ENCODE peak calls at places on chromosomes 2 and 18, in ten cellular contexts. F is effector CD4-positive, alpha-beta T cell; S is amniotic stem cell; M is Caki2; I is GM18507; O is NCI-H1092; N is H4; A is AG04450; D is COR-L47; Q is anterior cingulate cortex. R is an unnamed sample.

GRCh38 chr2:16218651-16219050 is 278.3 kb downstream of the MYCN start:
- DNase-seq in D (no peak), A (no peak), Q (no peak), M (no peak), O (no peak), S (no peak), N (no peak), F (no peak), I (no peak), R (no peak)

GRCh38 chr2:178012639-178013038 is 59.9 kb downstream of the PDE11A start:
- DNase-seq in Q (no peak), S (no peak), M (no peak), O (no peak), D (no peak), I (no peak), N (no peak), F (no peak), A (no peak), R (no peak)

GRCh38 chr2:237171895-237172294 is 86.2 kb downstream of the COPS8 start:
- DNase-seq in M (no peak), I (no peak), O (no peak), N (no peak), F (no peak), Q (no peak), A (no peak), D (no peak), S (no peak), R (no peak)

GRCh38 chr2:120177011-120177621 is 46.1 kb downstream of the TMEM185B start:
- DNase-seq in I (peak; percentile 75), F (peak; percentile 67), N (no peak), O (no peak), S (no peak), M (no peak), Q (no peak), D (no peak), A (no peak), R (peak; percentile 56)

GRCh38 chr2:172836386-172837200 is 100.9 kb downstream of the RAPGEF4 start:
- DNase-seq in A (no peak), I (no peak), F (no peak), Q (no peak), D (peak; percentile 12), N (peak; percentile 77), M (peak; percentile 68), O (no peak), S (no peak), R (no peak)

GRCh38 chr18:12028674-12029073 is 47.4 kb downstream of the IMPA2 start:
- DNase-seq in O (peak; percentile 4), M (no peak), S (no peak), D (peak; percentile 58), N (no peak), I (no peak), F (no peak), A (no peak), Q (no peak), R (no peak)

GRCh38 chr2:57881998-57882884 is 164.4 kb upstream of the VRK2 start:
- DNase-seq in N (peak; percentile 56), D (no peak), M (peak; percentile 97), A (no peak), Q (no peak), I (no peak), F (no peak), S (no peak), O (no peak), R (no peak)

GRCh38 chr2:1739961-1740713 is 4.2 kb downstream of the PXDN start:
- DNase-seq in O (no peak), Q (no peak), D (no peak), F (no peak), A (no peak), M (no peak), I (no peak), N (no peak), S (no peak), R (no peak)

GRCh38 chr2:216474925-216475670 is 23.5 kb upstream of the RPL37A start:
- DNase-seq in Q (no peak), N (no peak), D (no peak), O (no peak), F (no peak), A (no peak), I (no peak), M (no peak), S (no peak), R (no peak)

GRCh38 chr2:103289101-103289725 is 527.4 kb downstream of the TMEM182 start:
- DNase-seq in S (no peak), N (no peak), A (no peak), M (peak; percentile 15), D (peak; percentile 4), O (no peak), I (no peak), F (no peak), Q (no peak), R (no peak)

GRCh38 chr2:61529944-61530343 is 8.2 kb downstream of the XPO1 start:
- DNase-seq in S (no peak), F (no peak), N (no peak), Q (no peak), M (no peak), I (no peak), O (no peak), A (no peak), D (no peak), R (no peak)

GRCh38 chr2:84855730-84856129 is 25.2 kb downstream of the TRABD2A start:
- DNase-seq in S (no peak), F (no peak), M (no peak), A (no peak), I (no peak), O (no peak), N (no peak), D (no peak), Q (no peak), R (no peak)

GRCh38 chr18:74382481-74382880 is 66.8 kb downstream of the C18orf63 start:
- DNase-seq in O (no peak), M (no peak), N (no peak), F (no peak), Q (no peak), S (no peak), I (no peak), D (no peak), A (no peak), R (no peak)

GRCh38 chr2:172976816-172977215 is 98.8 kb upstream of the MAP3K20 start:
- DNase-seq in D (no peak), N (no peak), M (no peak), O (no peak), S (no peak), I (no peak), Q (no peak), F (no peak), A (no peak), R (no peak)

GRCh38 chr2:54041135-54041534 is 70.3 kb upstream of the PSME4 start:
- DNase-seq in M (no peak), A (no peak), O (no peak), Q (no peak), N (no peak), F (no peak), D (no peak), I (no peak), S (no peak), R (no peak)

R was measured in GM12892.